ENCODE peak calls at places on chromosomes 7 and 10, in four cellular contexts. One of them, this sample, is unnamed.

GRCh38 chr7:31782411-31782991 is 95.5 kb downstream of the PPP1R17 start:
- DNase-seq in fibroblast of lung: peak
- DNase-seq in right atrium auricular region: no peak
- DNase-seq in kidney epithelial cell: peak
- DNase-seq in this sample: peak

GRCh38 chr7:1253591-1254207 is 21.0 kb downstream of the UNCX start:
- DNase-seq in right atrium auricular region: no peak
- DNase-seq in kidney epithelial cell: no peak
- DNase-seq in fibroblast of lung: no peak
- DNase-seq in this sample: no peak

GRCh38 chr10:29344073-29344820 is 55.4 kb downstream of the LYZL1 start:
- DNase-seq in right atrium auricular region: no peak
- DNase-seq in fibroblast of lung: no peak
- DNase-seq in kidney epithelial cell: no peak
- DNase-seq in this sample: peak

GRCh38 chr7:128114806-128115205 is 83.6 kb upstream of the LRRC4 start:
- DNase-seq in right atrium auricular region: peak
- DNase-seq in fibroblast of lung: no peak
- DNase-seq in kidney epithelial cell: no peak
- DNase-seq in this sample: no peak

GRCh38 chr7:99468336-99468918 is 2.5 kb upstream of the ATP5MF start:
- DNase-seq in right atrium auricular region: no peak
- DNase-seq in fibroblast of lung: no peak
- DNase-seq in kidney epithelial cell: no peak
- DNase-seq in this sample: no peak

GRCh38 chr10:92153-92552 is 43.1 kb upstream of the TUBB8 start:
- DNase-seq in fibroblast of lung: no peak
- DNase-seq in right atrium auricular region: no peak
- DNase-seq in kidney epithelial cell: no peak
- DNase-seq in this sample: no peak

GRCh38 chr7:127391591-127392181 is 822 bp downstream of the ZNF800 start:
- DNase-seq in kidney epithelial cell: no peak
- DNase-seq in fibroblast of lung: peak
- DNase-seq in right atrium auricular region: peak
- DNase-seq in this sample: peak

GRCh38 chr7:131302876-131303707 is 24.6 kb upstream of the MKLN1 start:
- DNase-seq in fibroblast of lung: peak
- DNase-seq in right atrium auricular region: no peak
- DNase-seq in kidney epithelial cell: no peak
- DNase-seq in this sample: peak

GRCh38 chr7:4139656-4140320 is 542.3 kb upstream of the FOXK1 start:
- DNase-seq in kidney epithelial cell: no peak
- DNase-seq in fibroblast of lung: no peak
- DNase-seq in right atrium auricular region: no peak
- DNase-seq in this sample: no peak

GRCh38 chr7:82323806-82324205 is 119.8 kb downstream of the CACNA2D1 start:
- DNase-seq in right atrium auricular region: no peak
- DNase-seq in kidney epithelial cell: no peak
- DNase-seq in fibroblast of lung: no peak
- DNase-seq in this sample: no peak

GRCh38 chr7:56023500-56023899 is 27.7 kb downstream of the PSPH start:
- DNase-seq in fibroblast of lung: no peak
- DNase-seq in kidney epithelial cell: no peak
- DNase-seq in right atrium auricular region: no peak
- DNase-seq in this sample: no peak

GRCh38 chr10:44424298-44424697 is 39.4 kb upstream of the CXCL12 start:
- DNase-seq in right atrium auricular region: no peak
- DNase-seq in fibroblast of lung: no peak
- DNase-seq in kidney epithelial cell: no peak
- DNase-seq in this sample: no peak

GRCh38 chr7:25951414-25952276 is 200.4 kb upstream of the NFE2L3 start:
- DNase-seq in right atrium auricular region: no peak
- DNase-seq in kidney epithelial cell: no peak
- DNase-seq in fibroblast of lung: peak
- DNase-seq in this sample: no peak

DNA sequence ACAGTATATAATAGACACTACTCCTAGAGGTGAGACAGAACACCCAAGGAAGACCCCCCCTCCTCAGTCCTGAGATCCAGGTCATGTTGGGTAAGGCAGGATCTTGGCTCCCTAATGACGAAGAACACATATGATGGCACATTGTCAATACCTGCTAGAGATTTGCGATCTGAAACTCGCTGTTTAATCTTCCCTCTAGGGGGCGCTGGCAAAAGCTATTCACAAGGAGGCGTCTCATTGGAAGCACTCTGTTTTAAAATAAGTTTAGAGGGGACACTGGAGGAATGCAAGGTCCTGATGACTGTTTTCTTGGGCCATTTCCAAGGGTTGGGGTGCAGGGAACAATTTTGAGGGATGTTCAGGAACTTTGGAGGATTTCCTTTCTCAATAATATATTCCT is 1013.7 kb upstream of the MBL2 start:
- DNase-seq in right atrium auricular region: no peak
- DNase-seq in fibroblast of lung: no peak
- DNase-seq in kidney epithelial cell: no peak
- DNase-seq in this sample: no peak
- TF ChIP-seq CTCF in right atrium auricular region: no peak
- TF ChIP-seq CTCF in fibroblast of lung: peak
- TF ChIP-seq CTCF in kidney epithelial cell: peak
- TF ChIP-seq CTCF in this sample: no peak

GRCh38 chr7:100966542-100967291 is 2.6 kb upstream of the MUC12 start:
- DNase-seq in kidney epithelial cell: no peak
- DNase-seq in right atrium auricular region: no peak
- DNase-seq in fibroblast of lung: no peak
- DNase-seq in this sample: no peak
- H3K4me3 ChIP-seq in kidney epithelial cell: no peak
- H3K4me3 ChIP-seq in right atrium auricular region: no peak
- H3K4me3 ChIP-seq in fibroblast of lung: no peak
- H3K4me3 ChIP-seq in this sample: no peak

GRCh38 chr7:150371131-150371995 is 2.7 kb downstream of the REPIN1 start:
- DNase-seq in right atrium auricular region: no peak
- DNase-seq in kidney epithelial cell: no peak
- DNase-seq in fibroblast of lung: no peak
- DNase-seq in this sample: no peak

GRCh38 chr7:150370612-150371071 is 2.0 kb downstream of the REPIN1 start:
- DNase-seq in fibroblast of lung: no peak
- DNase-seq in kidney epithelial cell: no peak
- DNase-seq in right atrium auricular region: no peak
- DNase-seq in this sample: peak

GRCh38 chr7:150368884-150369739 is 490 bp downstream of the REPIN1 start:
- DNase-seq in right atrium auricular region: peak
- DNase-seq in kidney epithelial cell: no peak
- DNase-seq in fibroblast of lung: peak
- DNase-seq in this sample: peak

GRCh38 chr7:150368098-150368883 is at the start of gene REPIN1:
- DNase-seq in kidney epithelial cell: peak
- DNase-seq in fibroblast of lung: peak
- DNase-seq in right atrium auricular region: peak
- DNase-seq in this sample: peak

DNA sequence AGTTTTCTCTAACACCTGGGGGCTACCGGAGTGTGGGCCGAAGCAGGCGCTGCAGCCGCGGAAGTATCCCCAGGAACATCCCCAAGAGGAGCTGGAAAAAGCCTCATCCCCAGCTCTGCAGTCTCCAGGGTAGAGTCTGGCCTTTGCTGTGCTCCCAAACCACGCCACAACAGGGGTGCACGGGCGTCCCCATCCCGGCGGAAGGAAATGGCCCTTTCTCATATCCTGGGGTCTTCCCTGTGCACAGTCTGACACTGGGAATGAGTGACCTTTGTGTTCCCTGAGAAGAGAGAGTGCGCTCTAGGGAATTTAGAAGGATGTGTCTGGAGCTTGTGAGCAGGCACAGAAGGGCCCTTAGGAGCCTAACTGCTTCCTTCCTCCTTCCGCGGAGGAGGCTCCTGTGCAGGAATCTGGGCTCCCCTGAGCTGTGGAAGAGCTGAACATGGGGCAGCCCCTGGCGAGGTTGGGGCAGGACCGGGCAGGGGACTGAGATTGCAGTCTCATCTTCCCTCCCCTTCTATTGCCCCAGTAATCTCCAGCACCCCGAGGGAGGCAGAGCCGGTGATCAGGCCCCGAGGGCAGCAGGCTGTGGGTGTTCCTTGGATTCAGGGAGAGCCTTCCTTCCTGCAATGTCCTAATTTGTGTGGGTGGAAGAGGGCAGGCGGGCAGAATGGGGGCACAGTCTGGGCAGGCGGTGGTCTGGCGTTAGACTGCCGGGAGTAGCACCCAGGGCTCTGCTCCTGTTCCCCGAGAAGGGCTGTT is 1.3 kb downstream of the REPIN1 start:
- DNase-seq in kidney epithelial cell: no peak
- DNase-seq in right atrium auricular region: no peak
- DNase-seq in fibroblast of lung: no peak
- DNase-seq in this sample: no peak
- TF ChIP-seq CTCF in kidney epithelial cell: no peak
- TF ChIP-seq CTCF in right atrium auricular region: no peak
- TF ChIP-seq CTCF in fibroblast of lung: no peak
- TF ChIP-seq CTCF in this sample: no peak

DNA sequence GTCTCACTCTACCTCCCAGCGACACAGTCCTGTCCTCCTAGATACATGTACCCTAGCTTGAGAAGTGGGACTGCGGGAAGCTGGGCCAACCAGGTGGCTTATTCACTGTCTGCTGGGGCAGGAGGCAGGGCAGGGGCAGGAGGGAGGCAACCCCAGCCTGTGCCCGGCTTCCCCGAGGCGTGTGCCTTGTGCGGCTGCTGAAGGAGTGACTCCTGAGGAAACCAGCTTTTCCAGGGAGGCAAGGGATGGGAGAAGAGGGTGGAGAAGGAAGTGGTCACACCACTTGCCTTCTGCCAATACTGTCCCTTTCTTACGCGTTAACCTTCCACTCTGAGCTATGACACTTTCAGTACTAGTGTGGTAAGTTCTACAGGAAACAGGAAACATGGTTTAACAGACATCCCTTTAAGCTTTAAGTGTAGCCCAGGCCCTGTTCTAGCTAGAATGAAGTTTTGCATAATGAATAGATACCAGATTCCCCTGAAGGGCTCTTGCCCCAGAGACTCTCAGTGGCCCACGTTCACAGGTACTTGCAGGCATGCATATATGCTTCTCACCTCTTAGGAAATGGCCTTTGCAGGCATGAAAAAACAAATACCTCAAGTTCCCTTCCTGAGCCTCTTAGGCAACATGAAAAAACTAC is 40.6 kb downstream of the SYPL1 start:
- DNase-seq in fibroblast of lung: no peak
- DNase-seq in kidney epithelial cell: no peak
- DNase-seq in right atrium auricular region: no peak
- DNase-seq in this sample: no peak
- H3K4me3 ChIP-seq in fibroblast of lung: no peak
- H3K4me3 ChIP-seq in kidney epithelial cell: no peak
- H3K4me3 ChIP-seq in right atrium auricular region: no peak
- H3K4me3 ChIP-seq in this sample: no peak